ENCODE peak calls at places on chromosomes 4 and X, in six cellular contexts. J is CD8-positive, alpha-beta T cell; Y is upper lobe of right lung; M is immature natural killer cell; H is Karpas-422; X is fibroblast of pulmonary artery. K is an unnamed sample.

GRCh38 chr4:73018595-73018994 is 50.9 kb downstream of the COX18 start:
- DNase-seq in J (no peak), Y (no peak), M (no peak), H (no peak), X (no peak), K (no peak)

GRCh38 chr4:2789801-2790582 is 2.9 kb upstream of the SH3BP2 start:
- DNase-seq in J (no peak), Y (no peak), M (no peak), H (no peak), X (no peak), K (no peak)

GRCh38 chr4:174214102-174214878 is 69.2 kb downstream of the FBXO8 start:
- DNase-seq in J (no peak), Y (no peak), M (no peak), H (no peak), X (no peak), K (peak; percentile 20)

GRCh38 chr4:159317203-159317602 is 214.3 kb downstream of the RAPGEF2 start:
- DNase-seq in J (no peak), Y (no peak), M (no peak), H (no peak), X (no peak), K (no peak)

GRCh38 chrX:78517124-78517523 is 142.0 kb downstream of the RTL3 start:
- DNase-seq in J (peak; percentile 1), Y (no peak), M (peak; percentile 23), H (no peak), X (peak; percentile 30), K (peak; percentile 91)

GRCh38 chr4:56874166-56874565 is 33.5 kb upstream of the REST start:
- DNase-seq in J (no peak), Y (no peak), M (no peak), H (no peak), X (no peak), K (no peak)

GRCh38 chrX:49876750-49877149 is 2.5 kb upstream of the USP27X start:
- DNase-seq in J (no peak), Y (no peak), M (no peak), H (peak; percentile 74), X (peak; percentile 42), K (no peak)

GRCh38 chrX:154409222-154409871 is at the start of gene DNASE1L1:
- DNase-seq in J (no peak), Y (peak; percentile 92), M (peak; percentile 42), H (no peak), X (peak; percentile 87), K (no peak)

GRCh38 chr4:182904271-182904761 is 12.9 kb downstream of the DCTD start:
- DNase-seq in J (no peak), Y (no peak), M (no peak), H (no peak), X (no peak), K (no peak)

GRCh38 chrX:71636438-71637252 is 18.3 kb upstream of the CXCR3 start:
- DNase-seq in J (no peak), Y (no peak), M (no peak), H (no peak), X (no peak), K (peak; percentile 33)

GRCh38 chrX:48939417-48940228 is 17.8 kb downstream of the OTUD5 start:
- DNase-seq in J (no peak), Y (no peak), M (peak; percentile 23), H (peak; percentile 79), X (no peak), K (peak; percentile 51)

K was measured in central memory CD4-positive, alpha-beta T cell.